ENCODE peak calls at places on chromosomes 3 and 15, in four cellular contexts. One of them, this sample, is unnamed.

GRCh38 chr3:183560607-183561006 is 5.1 kb upstream of the KLHL6 start:
- DNase-seq in NCI-H460: no peak
- DNase-seq in Right ventricle myocardium superior: no peak
- DNase-seq in H4: no peak
- DNase-seq in this sample: peak

GRCh38 chr15:35595656-35596055 is 49.7 kb upstream of the DPH6 start:
- DNase-seq in NCI-H460: no peak
- DNase-seq in Right ventricle myocardium superior: no peak
- DNase-seq in H4: no peak
- DNase-seq in this sample: no peak

GRCh38 chr15:57655809-57656208 is 50.7 kb upstream of the POLR2M start:
- DNase-seq in NCI-H460: no peak
- DNase-seq in Right ventricle myocardium superior: no peak
- DNase-seq in H4: no peak
- DNase-seq in this sample: no peak

GRCh38 chr3:195032106-195032759 is 238.7 kb downstream of the XXYLT1 start:
- DNase-seq in NCI-H460: no peak
- DNase-seq in Right ventricle myocardium superior: no peak
- DNase-seq in H4: no peak
- DNase-seq in this sample: no peak

GRCh38 chr3:144018776-144019175 is 47.2 kb downstream of the DIPK2A start:
- DNase-seq in NCI-H460: no peak
- DNase-seq in Right ventricle myocardium superior: no peak
- DNase-seq in H4: peak
- DNase-seq in this sample: no peak

GRCh38 chr15:56227315-56227714 is 16.4 kb downstream of the RFX7 start:
- DNase-seq in NCI-H460: no peak
- DNase-seq in Right ventricle myocardium superior: no peak
- DNase-seq in H4: no peak
- DNase-seq in this sample: no peak

GRCh38 chr15:63089260-63090043 is 32.2 kb upstream of the LACTB start:
- DNase-seq in NCI-H460: no peak
- DNase-seq in Right ventricle myocardium superior: peak
- DNase-seq in H4: peak
- DNase-seq in this sample: no peak

GRCh38 chr3:56764904-56765445 is 36.8 kb downstream of the ARHGEF3 start:
- DNase-seq in NCI-H460: no peak
- DNase-seq in Right ventricle myocardium superior: no peak
- DNase-seq in H4: no peak
- DNase-seq in this sample: no peak

GRCh38 chr3:58640700-58641372 is 25.7 kb downstream of the FAM3D start:
- DNase-seq in NCI-H460: peak
- DNase-seq in Right ventricle myocardium superior: peak
- DNase-seq in H4: peak
- DNase-seq in this sample: peak

GRCh38 chr3:61093364-61093763 is 157.9 kb downstream of the FHIT start:
- DNase-seq in NCI-H460: no peak
- DNase-seq in Right ventricle myocardium superior: no peak
- DNase-seq in H4: no peak
- DNase-seq in this sample: no peak

GRCh38 chr15:30043211-30043655 is 39.5 kb upstream of the GOLGA8J start:
- DNase-seq in NCI-H460: peak
- DNase-seq in Right ventricle myocardium superior: no peak
- DNase-seq in H4: peak
- DNase-seq in this sample: no peak

GRCh38 chr3:190534986-190535385 is 21.1 kb downstream of the IL1RAP start:
- DNase-seq in NCI-H460: no peak
- DNase-seq in Right ventricle myocardium superior: no peak
- DNase-seq in H4: no peak
- DNase-seq in this sample: no peak

GRCh38 chr3:94593531-94594150 is 530.8 kb downstream of the NSUN3 start:
- DNase-seq in NCI-H460: no peak
- DNase-seq in Right ventricle myocardium superior: no peak
- DNase-seq in H4: no peak
- DNase-seq in this sample: no peak

GRCh38 chr3:141707741-141708203 is 30.3 kb upstream of the RNF7 start:
- DNase-seq in NCI-H460: no peak
- DNase-seq in Right ventricle myocardium superior: no peak
- DNase-seq in H4: peak
- DNase-seq in this sample: no peak

GRCh38 chr15:69253156-69253555 is 45.6 kb upstream of the PAQR5 start:
- DNase-seq in NCI-H460: peak
- DNase-seq in Right ventricle myocardium superior: no peak
- DNase-seq in H4: peak
- DNase-seq in this sample: no peak

GRCh38 chr3:81581966-81582599 is 179.4 kb downstream of the GBE1 start:
- DNase-seq in NCI-H460: peak
- DNase-seq in Right ventricle myocardium superior: no peak
- DNase-seq in H4: peak
- DNase-seq in this sample: peak

GRCh38 chr3:21509706-21510105 is 241.3 kb downstream of the ZNF385D start:
- DNase-seq in NCI-H460: no peak
- DNase-seq in Right ventricle myocardium superior: no peak
- DNase-seq in H4: no peak
- DNase-seq in this sample: no peak

GRCh38 chr15:40918146-40918798 is 10.9 kb upstream of the DLL4 start:
- DNase-seq in NCI-H460: no peak
- DNase-seq in Right ventricle myocardium superior: no peak
- DNase-seq in H4: no peak
- DNase-seq in this sample: no peak

GRCh38 chr15:74725845-74726773 is 781 bp upstream of the CYP1A1 start:
- DNase-seq in NCI-H460: no peak
- DNase-seq in Right ventricle myocardium superior: peak
- DNase-seq in H4: no peak
- DNase-seq in this sample: peak

GRCh38 chr3:184016169-184016570 is 1.5 kb downstream of the ABCC5 start:
- DNase-seq in NCI-H460: no peak
- DNase-seq in Right ventricle myocardium superior: no peak
- DNase-seq in H4: no peak
- DNase-seq in this sample: no peak

GRCh38 chr3:194148383-194148782 is 12.4 kb downstream of the HES1 start:
- DNase-seq in NCI-H460: no peak
- DNase-seq in Right ventricle myocardium superior: no peak
- DNase-seq in H4: no peak
- DNase-seq in this sample: no peak

GRCh38 chr3:14508966-14509795 is 31.0 kb downstream of the GRIP2 start:
- DNase-seq in NCI-H460: peak
- DNase-seq in Right ventricle myocardium superior: peak
- DNase-seq in H4: no peak
- DNase-seq in this sample: peak

GRCh38 chr15:45197512-45197911 is 9.7 kb upstream of the SHF start:
- DNase-seq in NCI-H460: no peak
- DNase-seq in Right ventricle myocardium superior: no peak
- DNase-seq in H4: no peak
- DNase-seq in this sample: no peak

GRCh38 chr15:85800460-85801123 is 5.9 kb upstream of the KLHL25 start:
- DNase-seq in NCI-H460: peak
- DNase-seq in Right ventricle myocardium superior: peak
- DNase-seq in H4: peak
- DNase-seq in this sample: no peak

GRCh38 chr3:139281512-139282196 is 62.2 kb upstream of the MRPS22 start:
- DNase-seq in NCI-H460: no peak
- DNase-seq in Right ventricle myocardium superior: peak
- DNase-seq in H4: no peak
- DNase-seq in this sample: no peak

This sample was measured in GM13976.